ENCODE peak calls at places on chromosomes 6 and 20, in seven cellular contexts. M is tibial nerve, U is PC-3, B is A549, F is HFF-Myc, Y is breast epithelium, T is lower lobe of right lung. E is an unnamed sample.

GRCh38 chr20:37542281-37542680 is 14.6 kb upstream of the BLCAP start:
- DNase-seq in M (no peak), U (peak), B (peak), F (no peak), Y (no peak), T (no peak), E (no peak)

GRCh38 chr6:39357998-39358686 is 35.6 kb upstream of the KCNK16 start:
- DNase-seq in M (no peak), U (peak), B (no peak), F (peak), Y (no peak), T (no peak), E (peak)

GRCh38 chr6:156420172-156420993 is 356.8 kb upstream of the ARID1B start:
- DNase-seq in M (no peak), U (no peak), B (no peak), F (peak), Y (no peak), T (no peak), E (no peak)

GRCh38 chr6:140779341-140779740 is 1353.4 kb upstream of the GJE1 start:
- DNase-seq in M (no peak), U (peak), B (no peak), F (no peak), Y (no peak), T (no peak), E (no peak)

GRCh38 chr6:149963212-149963461 is 606 bp upstream of the ULBP1 start:
- DNase-seq in M (no peak), U (peak), B (peak), F (peak), Y (no peak), T (no peak), E (no peak)

GRCh38 chr6:118283759-118284158 is 264.3 kb upstream of the PLN start:
- DNase-seq in M (peak), U (peak), B (peak), F (peak), Y (no peak), T (no peak), E (peak)

GRCh38 chr6:65006788-65007187 is 700.2 kb downstream of the EYS start:
- DNase-seq in M (no peak), U (no peak), B (no peak), F (no peak), Y (no peak), T (no peak), E (no peak)

GRCh38 chr6:106005954-106006353 is 80.2 kb upstream of the PRDM1 start:
- DNase-seq in M (no peak), U (no peak), B (no peak), F (no peak), Y (no peak), T (no peak), E (no peak)

GRCh38 chr20:316316-317068 is 8.9 kb upstream of the SOX12 start:
- DNase-seq in M (no peak), U (no peak), B (no peak), F (no peak), Y (no peak), T (no peak), E (no peak)

GRCh38 chr20:5822569-5822968 is 72.4 kb downstream of the SHLD1 start:
- DNase-seq in M (no peak), U (no peak), B (no peak), F (no peak), Y (no peak), T (no peak), E (no peak)

GRCh38 chr6:95280690-95281273 is 296.6 kb upstream of the MANEA start:
- DNase-seq in M (peak), U (peak), B (peak), F (no peak), Y (no peak), T (no peak), E (peak)

GRCh38 chr6:140929121-140929520 is 1203.6 kb upstream of the GJE1 start:
- DNase-seq in M (no peak), U (no peak), B (no peak), F (no peak), Y (no peak), T (no peak), E (no peak)

GRCh38 chr20:37986873-37987601 is 46.2 kb downstream of the TTI1 start:
- DNase-seq in M (peak), U (peak), B (peak), F (no peak), Y (peak), T (peak), E (no peak)

GRCh38 chr6:28490191-28490890 is 25.3 kb downstream of the GPX6 start:
- DNase-seq in M (no peak), U (no peak), B (no peak), F (no peak), Y (no peak), T (no peak), E (no peak)

GRCh38 chr20:10438217-10438616 is 3.1 kb downstream of the SLX4IP start:
- DNase-seq in M (no peak), U (no peak), B (no peak), F (no peak), Y (no peak), T (no peak), E (no peak)

GRCh38 chr6:85641522-85641915 is 1.2 kb downstream of the SYNCRIP start:
- DNase-seq in M (no peak), U (peak), B (no peak), F (no peak), Y (no peak), T (no peak), E (no peak)

GRCh38 chr20:19491241-19491640 is 266.8 kb upstream of the RIN2 start:
- DNase-seq in M (no peak), U (no peak), B (no peak), F (no peak), Y (no peak), T (no peak), E (no peak)

GRCh38 chr6:1496092-1496491 is 106.7 kb downstream of the FOXF2 start:
- DNase-seq in M (no peak), U (no peak), B (no peak), F (no peak), Y (no peak), T (no peak), E (no peak)

GRCh38 chr20:44390280-44390679 is 34.8 kb downstream of the HNF4A start:
- DNase-seq in M (no peak), U (no peak), B (no peak), F (no peak), Y (no peak), T (no peak), E (no peak)

GRCh38 chr6:133613231-133613630 is 275.7 kb upstream of the TCF21 start:
- DNase-seq in M (no peak), U (no peak), B (no peak), F (no peak), Y (no peak), T (no peak), E (no peak)

GRCh38 chr20:13158339-13158738 is 62.7 kb upstream of the ISM1 start:
- DNase-seq in M (peak), U (no peak), B (no peak), F (no peak), Y (no peak), T (no peak), E (no peak)

GRCh38 chr6:106927531-106928398 is 46.8 kb downstream of the CD24 start:
- DNase-seq in M (no peak), U (peak), B (peak), F (peak), Y (no peak), T (no peak), E (peak)

GRCh38 chr6:147204060-147204785 is at the start of gene STXBP5:
- DNase-seq in M (peak), U (peak), B (peak), F (no peak), Y (no peak), T (peak), E (no peak)

GRCh38 chr6:90119618-90120017 is 177.0 kb downstream of the BACH2 start:
- DNase-seq in M (no peak), U (no peak), B (no peak), F (no peak), Y (no peak), T (no peak), E (no peak)

GRCh38 chr20:61562897-61563504 is 310.9 kb downstream of the CDH4 start:
- DNase-seq in M (no peak), U (no peak), B (no peak), F (no peak), Y (no peak), T (peak), E (no peak)

GRCh38 chr6:160428818-160429744 is 80.9 kb downstream of the SLC22A3 start:
- DNase-seq in M (no peak), U (no peak), B (no peak), F (no peak), Y (no peak), T (no peak), E (no peak)

GRCh38 chr6:127190552-127190951 is 72.1 kb downstream of the RSPO3 start:
- DNase-seq in M (no peak), U (peak), B (peak), F (no peak), Y (no peak), T (no peak), E (peak)

GRCh38 chr6:90454835-90455427 is 131.9 kb downstream of the MAP3K7 start:
- DNase-seq in M (no peak), U (peak), B (no peak), F (no peak), Y (no peak), T (no peak), E (no peak)

GRCh38 chr6:13421425-13422057 is 65.9 kb downstream of the GFOD1 start:
- DNase-seq in M (no peak), U (no peak), B (no peak), F (no peak), Y (no peak), T (no peak), E (no peak)

GRCh38 chr6:21885532-21886089 is 292.1 kb downstream of the SOX4 start:
- DNase-seq in M (peak), U (peak), B (peak), F (peak), Y (no peak), T (no peak), E (peak)

GRCh38 chr6:164099535-164099982 is 685.0 kb downstream of the QKI start:
- DNase-seq in M (no peak), U (no peak), B (no peak), F (no peak), Y (no peak), T (no peak), E (no peak)
- TF ChIP-seq CTCF in M (peak), U (no peak), B (no peak), F (no peak), Y (no peak), T (no peak), E (peak)

GRCh38 chr6:113648698-113649097 is 208.4 kb upstream of the MARCKS start:
- DNase-seq in M (no peak), U (no peak), B (no peak), F (no peak), Y (no peak), T (no peak), E (no peak)

GRCh38 chr6:113650610-113650979 is 206.6 kb upstream of the MARCKS start:
- DNase-seq in M (no peak), U (no peak), B (no peak), F (no peak), Y (no peak), T (no peak), E (no peak)

GRCh38 chr6:113651120-113651519 is 206.0 kb upstream of the MARCKS start:
- DNase-seq in M (no peak), U (no peak), B (no peak), F (peak), Y (no peak), T (no peak), E (no peak)

GRCh38 chr6:113649916-113650609 is 207.1 kb upstream of the MARCKS start:
- DNase-seq in M (no peak), U (no peak), B (no peak), F (no peak), Y (no peak), T (no peak), E (no peak)

DNA sequence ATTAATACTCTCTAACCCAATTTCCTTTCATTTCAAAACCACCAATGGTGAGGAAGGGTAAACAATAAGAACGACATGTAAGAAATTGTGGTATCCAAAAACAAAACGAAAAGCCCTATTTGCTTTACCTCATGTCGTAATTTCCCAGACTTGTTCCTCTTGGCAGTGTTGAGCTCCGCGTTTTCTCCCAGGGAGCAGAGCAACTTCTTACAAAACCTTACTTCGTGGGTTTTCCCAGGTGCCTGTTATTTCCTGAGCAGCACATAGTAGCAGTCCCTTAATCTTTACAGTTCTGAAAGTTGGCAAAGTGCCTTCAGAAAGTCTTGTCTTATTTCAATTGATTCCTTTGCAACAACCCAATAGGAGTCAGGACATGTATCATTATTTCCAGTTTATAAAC is 207.9 kb upstream of the MARCKS start:
- DNase-seq in M (no peak), U (no peak), B (no peak), F (no peak), Y (no peak), T (no peak), E (peak)
- H3K4me3 ChIP-seq in M (no peak), U (no peak), B (no peak), F (no peak), Y (peak), T (peak), E (no peak)

DNA sequence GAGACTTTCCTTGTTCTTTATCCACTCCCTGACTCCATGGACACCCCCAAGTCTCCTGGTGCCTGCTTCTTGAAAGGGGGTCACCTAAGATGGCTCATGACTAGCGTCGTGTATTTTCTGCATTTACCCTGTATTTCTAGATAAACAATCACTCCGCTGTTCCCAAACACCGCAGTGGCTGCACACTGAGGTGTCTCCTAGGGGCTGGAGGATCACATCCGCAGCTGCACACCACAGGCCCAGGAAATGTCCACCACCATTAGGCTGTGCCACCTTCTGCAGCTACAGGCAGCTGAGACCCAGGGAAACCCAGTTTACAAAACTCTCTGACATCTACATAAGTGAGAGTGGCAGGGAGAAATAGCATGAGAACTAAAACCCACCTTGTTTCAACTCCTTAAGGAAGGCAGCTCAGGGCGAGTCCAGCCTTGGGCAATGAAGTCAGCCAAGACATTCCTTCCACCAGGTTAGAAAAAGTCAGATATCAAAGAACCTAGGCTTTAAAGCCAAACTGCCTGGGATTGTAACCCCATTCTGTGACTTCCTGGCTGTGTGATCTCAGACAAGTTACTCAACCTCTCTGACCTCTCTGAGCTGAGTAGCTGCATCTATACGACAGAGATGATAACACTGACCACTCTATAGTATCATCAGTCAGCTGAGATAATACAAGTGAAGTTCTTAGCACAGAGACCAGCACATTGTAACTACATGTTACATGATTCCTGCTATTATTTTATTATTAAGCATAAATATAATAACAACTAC is 102.2 kb downstream of the SNX5 start:
- DNase-seq in M (no peak), U (no peak), B (no peak), F (no peak), Y (no peak), T (no peak), E (no peak)
- TF ChIP-seq CTCF in M (no peak), U (no peak), B (no peak), F (no peak), Y (no peak), T (no peak), E (no peak)

GRCh38 chr6:63597142-63598000 is 25.1 kb downstream of the LOC128125822 start:
- DNase-seq in M (no peak), U (peak), B (no peak), F (no peak), Y (no peak), T (no peak), E (no peak)
- H3K4me3 ChIP-seq in M (peak), U (peak), B (peak), F (peak), Y (peak), T (peak), E (peak)

GRCh38 chr20:47493954-47494293 is 7.8 kb upstream of the NCOA3 start:
- DNase-seq in M (no peak), U (peak), B (no peak), F (no peak), Y (no peak), T (no peak), E (no peak)
- TF ChIP-seq CTCF in M (no peak), U (no peak), B (no peak), F (no peak), Y (no peak), T (no peak), E (no peak)

DNA sequence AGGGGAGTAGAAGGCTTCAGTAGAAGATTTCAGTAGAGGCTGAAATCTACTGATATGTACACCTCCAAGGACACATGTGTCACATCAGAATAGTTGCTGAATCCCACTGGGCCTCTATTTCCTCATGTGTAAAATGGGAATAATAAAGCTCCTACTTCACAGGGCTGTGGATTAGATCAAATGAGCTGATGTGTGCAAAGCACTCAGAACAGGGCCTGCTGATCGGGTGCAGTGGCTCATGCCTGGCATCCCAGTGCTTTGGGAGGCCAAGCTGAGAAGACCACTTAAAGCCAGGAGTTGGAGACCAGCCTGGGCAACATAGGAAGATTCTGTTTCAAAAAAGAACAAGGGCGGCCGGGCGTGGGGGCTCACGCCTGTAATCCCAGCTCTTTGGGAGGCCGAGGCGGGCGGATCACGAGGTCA is 8.1 kb upstream of the AP5S1 start:
- DNase-seq in M (no peak), U (no peak), B (no peak), F (no peak), Y (no peak), T (peak), E (no peak)
- H3K4me3 ChIP-seq in M (no peak), U (no peak), B (no peak), F (no peak), Y (no peak), T (no peak), E (no peak)

GRCh38 chr6:27040244-27041042 is 207.1 kb upstream of the PRSS16 start:
- DNase-seq in M (no peak), U (no peak), B (no peak), F (no peak), Y (no peak), T (no peak), E (no peak)
- TF ChIP-seq CTCF in M (no peak), U (no peak), B (no peak), F (no peak), Y (no peak), T (no peak), E (no peak)

GRCh38 chr6:158816329-158816728 is 2.8 kb downstream of the EZR start:
- DNase-seq in M (no peak), U (peak), B (peak), F (no peak), Y (no peak), T (no peak), E (no peak)
- H3K4me3 ChIP-seq in M (peak), U (peak), B (peak), F (peak), Y (peak), T (peak), E (peak)

DNA sequence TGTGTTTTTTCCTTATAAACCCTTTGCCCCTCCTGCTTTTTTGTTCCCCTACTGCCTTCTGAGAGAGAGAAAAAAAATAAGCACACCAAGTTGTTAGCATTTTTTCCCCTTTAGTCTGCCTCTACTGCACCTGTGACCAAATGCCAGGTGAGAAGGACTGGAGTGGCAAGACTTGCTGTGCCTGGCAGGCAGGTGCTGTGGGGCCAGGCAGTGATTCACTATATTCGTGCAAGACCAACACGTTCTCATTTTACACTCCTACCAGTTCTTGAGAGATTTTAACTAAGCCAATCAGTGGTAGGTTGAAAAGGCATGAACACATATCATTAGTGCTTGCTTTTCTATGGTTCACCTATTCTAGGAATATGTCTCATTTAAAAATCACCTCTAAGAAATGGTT is 109.7 kb downstream of the FIG4 start:
- DNase-seq in M (no peak), U (peak), B (no peak), F (no peak), Y (no peak), T (no peak), E (no peak)
- TF ChIP-seq CTCF in M (no peak), U (no peak), B (no peak), F (no peak), Y (no peak), T (no peak), E (no peak)

DNA sequence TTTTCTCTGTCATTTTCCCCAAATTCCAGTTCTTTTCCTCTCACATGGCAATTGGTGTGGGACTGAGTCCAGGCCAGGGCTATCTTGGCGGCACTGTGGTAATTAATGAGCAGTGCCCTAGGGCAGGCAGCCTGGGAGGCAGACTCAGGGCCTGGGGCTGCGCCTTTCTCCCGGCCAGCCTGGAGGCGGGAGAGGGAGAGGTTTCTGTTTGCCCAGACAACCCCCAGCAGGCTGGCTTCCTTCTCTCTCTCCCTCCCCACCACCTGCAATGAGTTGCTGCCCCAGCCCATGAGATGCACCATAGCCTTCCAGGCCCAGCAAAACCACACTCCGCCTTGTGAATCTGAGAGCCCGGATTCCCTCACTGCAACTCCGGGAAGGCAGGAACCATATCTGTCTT is 15.1 kb upstream of the CCDC167 start:
- DNase-seq in M (no peak), U (no peak), B (no peak), F (no peak), Y (no peak), T (no peak), E (no peak)
- H3K4me3 ChIP-seq in M (no peak), U (no peak), B (no peak), F (no peak), Y (no peak), T (no peak), E (no peak)